ENCODE peak calls at places on chromosomes 11 and 22, in four cellular contexts. S is H1, O is AG10803, U is epithelial cell of proximal tubule. M is an unnamed sample.
A peak's percentile ranks its signal among the peaks of the same experiment; 100 is the strongest.

GRCh38 chr11:25211635-25212251 is 714.9 kb downstream of the LUZP2 start:
- DNase-seq in U (no peak), O (no peak), S (no peak), M (peak; percentile 19)

GRCh38 chr22:17871726-17872458 is 97.6 kb upstream of the BID start:
- DNase-seq in U (no peak), O (no peak), S (no peak), M (no peak)

GRCh38 chr22:46012182-46012880 is 35.4 kb upstream of the WNT7B start:
- DNase-seq in O (no peak), S (no peak), U (no peak), M (peak; percentile 88)

GRCh38 chr11:47130541-47130940 is 46.1 kb downstream of the ARFGAP2 start:
- DNase-seq in S (no peak), O (no peak), U (no peak), M (no peak)

GRCh38 chr11:69518081-69518950 is 36.9 kb downstream of the LINC01488 start:
- DNase-seq in O (peak; percentile 93), S (no peak), U (no peak), M (no peak)

GRCh38 chr11:119284344-119285157 is 32.4 kb downstream of the MCAM start:
- DNase-seq in O (peak; percentile 45), U (no peak), S (no peak), M (no peak)

GRCh38 chr11:98423933-98424332 is 596.8 kb upstream of the CNTN5 start:
- DNase-seq in O (no peak), S (no peak), U (no peak), M (no peak)

GRCh38 chr11:128462802-128463385 is 124.5 kb downstream of the ETS1 start:
- DNase-seq in S (no peak), U (no peak), O (no peak), M (no peak)

GRCh38 chr11:32290783-32291182 is 144.6 kb downstream of the WT1 start:
- DNase-seq in S (no peak), U (no peak), O (no peak), M (no peak)

GRCh38 chr11:47164321-47164720 is 12.4 kb downstream of the ARFGAP2 start:
- DNase-seq in S (no peak), U (no peak), O (no peak), M (no peak)

GRCh38 chr11:36186340-36186739 is 102.9 kb downstream of the COMMD9 start:
- DNase-seq in U (no peak), S (no peak), O (peak; percentile 79), M (no peak)

GRCh38 chr11:697028-697491 is 1.4 kb downstream of the TMEM80 start:
- DNase-seq in O (peak; percentile 95), U (peak; percentile 91), S (no peak), M (no peak)

GRCh38 chr22:26527574-26528465 is 15.5 kb upstream of the TFIP11 start:
- DNase-seq in U (no peak), S (no peak), O (no peak), M (no peak)

GRCh38 chr11:8087185-8087584 is 6.2 kb downstream of the TUB start:
- DNase-seq in O (no peak), U (no peak), S (no peak), M (no peak)

GRCh38 chr11:118602331-118602730 is 5.1 kb upstream of the PHLDB1 start:
- DNase-seq in O (no peak), S (no peak), U (no peak), M (no peak)

GRCh38 chr11:46278387-46279173 is 1.1 kb downstream of the CREB3L1 start:
- DNase-seq in O (peak; percentile 60), U (no peak), S (peak; percentile 92), M (no peak)

GRCh38 chr22:33841281-33842005 is 78.8 kb downstream of the LARGE1 start:
- DNase-seq in U (no peak), O (peak; percentile 44), S (no peak), M (no peak)

GRCh38 chr11:68358416-68358815 is 46.0 kb downstream of the LRP5 start:
- DNase-seq in U (peak; percentile 25), O (peak; percentile 25), S (no peak), M (no peak)

GRCh38 chr11:73869234-73869949 is 7.3 kb downstream of the COA4 start:
- DNase-seq in O (no peak), U (no peak), S (no peak), M (no peak)

GRCh38 chr11:61917043-61917356 is 366 bp downstream of the RAB3IL1 start:
- DNase-seq in S (no peak), U (no peak), O (no peak), M (peak; percentile 85)

GRCh38 chr11:57335343-57336110 is at the start of gene SSRP1:
- DNase-seq in S (peak; percentile 82), U (no peak), O (peak; percentile 85), M (no peak)
- TF ChIP-seq CTCF in S (no peak), U (no peak), O (no peak), M (peak; percentile 39)

DNA sequence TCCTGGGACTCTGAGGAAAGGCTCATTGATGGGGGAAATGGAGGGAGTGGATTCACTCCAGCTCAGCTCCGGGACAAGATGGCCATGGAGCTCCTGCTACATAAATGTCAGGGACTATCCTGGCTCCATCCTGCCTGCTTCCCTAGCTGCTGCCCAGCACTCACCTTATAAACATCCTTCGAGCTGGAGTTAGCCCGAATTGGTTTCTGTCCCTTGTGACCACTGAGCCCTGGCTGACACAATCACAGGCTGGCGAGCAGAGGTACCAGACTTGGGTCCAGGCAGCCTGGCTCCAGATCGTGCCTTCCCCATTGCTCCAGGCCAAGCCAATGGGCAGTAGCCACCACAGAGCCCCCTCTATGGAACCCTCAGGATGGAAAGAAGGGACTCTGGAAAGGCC is 77.6 kb downstream of the FDX1 start:
- DNase-seq in O (no peak), U (no peak), S (no peak), M (no peak)
- TF ChIP-seq CTCF in O (no peak), U (no peak), S (no peak), M (no peak)

GRCh38 chr22:31662668-31663037 is 638 bp upstream of the PISD start:
- DNase-seq in O (no peak), S (no peak), U (no peak), M (no peak)

GRCh38 chr22:31659246-31659645 is 2.8 kb downstream of the PISD start:
- DNase-seq in S (no peak), U (no peak), O (no peak), M (no peak)

GRCh38 chr22:31661851-31662667 is at the start of gene PISD:
- DNase-seq in U (peak; percentile 98), S (peak; percentile 99), O (peak; percentile 91), M (peak; percentile 97)
- TF ChIP-seq CTCF in U (no peak), S (no peak), O (no peak), M (no peak)

GRCh38 chr22:48531108-48531507 is 1296.6 kb downstream of the BRD1 start:
- DNase-seq in S (no peak), O (no peak), U (no peak), M (no peak)
- TF ChIP-seq CTCF in S (no peak), O (no peak), U (no peak), M (no peak)

DNA sequence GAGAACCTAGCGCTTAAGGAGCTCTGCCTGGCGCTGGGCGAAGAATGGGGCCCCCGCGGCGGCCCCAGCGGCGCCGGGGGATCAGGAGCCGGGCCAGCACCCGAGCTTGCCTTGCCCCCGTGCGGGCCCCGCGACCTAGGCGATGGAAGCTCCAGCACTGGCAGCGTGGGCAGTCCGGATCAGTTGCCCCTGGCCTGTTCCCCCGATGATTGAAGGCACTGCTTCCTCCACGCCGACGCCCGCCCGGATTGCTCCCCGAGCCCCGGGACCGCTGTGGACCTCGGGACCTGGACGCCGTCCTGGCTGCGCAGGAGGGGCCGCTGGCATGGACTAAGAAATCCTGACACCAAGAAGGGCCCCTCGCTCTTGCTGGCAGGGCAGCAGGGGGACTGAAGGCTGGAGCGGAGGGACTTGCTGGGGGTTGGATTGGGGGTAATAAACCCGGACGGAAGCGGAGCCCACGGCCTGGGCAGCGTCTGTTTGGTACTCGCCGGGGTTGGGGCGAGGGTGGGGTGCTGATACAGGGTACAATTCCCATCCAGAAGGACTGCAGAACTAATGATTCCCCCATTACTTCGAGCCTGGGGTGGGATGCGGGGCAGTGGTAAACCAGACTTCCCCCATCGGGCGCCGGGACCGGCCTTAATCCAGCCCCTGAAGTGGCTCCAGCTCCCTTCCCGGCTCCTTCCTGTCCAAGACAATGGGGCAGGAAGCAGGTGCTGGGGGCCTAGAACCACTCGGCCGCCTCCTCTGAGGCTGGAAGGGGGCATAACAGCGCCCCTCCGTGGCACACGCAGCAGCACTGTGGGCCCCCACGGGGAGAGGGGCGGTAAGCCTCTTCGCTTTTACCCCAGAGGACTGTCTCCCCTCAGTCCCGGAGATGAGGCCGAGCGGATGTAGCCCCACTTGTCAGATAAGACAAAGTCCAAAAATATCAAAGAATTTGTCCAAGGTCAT is 985 bp downstream of the CCDC85B start:
- DNase-seq in U (no peak), O (no peak), S (peak; percentile 72), M (no peak)
- TF ChIP-seq CTCF in U (no peak), O (peak; percentile 31), S (peak; percentile 49), M (peak; percentile 54)

GRCh38 chr11:126919147-126919823 is 81.3 kb downstream of the KIRREL3 start:
- DNase-seq in S (no peak), U (no peak), O (no peak), M (no peak)

GRCh38 chr11:126917531-126918204 is 82.9 kb downstream of the KIRREL3 start:
- DNase-seq in O (peak; percentile 100), S (no peak), U (peak; percentile 100), M (no peak)

GRCh38 chr11:126918556-126918955 is 82.0 kb downstream of the KIRREL3 start:
- DNase-seq in O (peak; percentile 89), U (no peak), S (no peak), M (no peak)

GRCh38 chr11:126924381-126924780 is 76.2 kb downstream of the KIRREL3 start:
- DNase-seq in S (no peak), U (no peak), O (no peak), M (no peak)

DNA sequence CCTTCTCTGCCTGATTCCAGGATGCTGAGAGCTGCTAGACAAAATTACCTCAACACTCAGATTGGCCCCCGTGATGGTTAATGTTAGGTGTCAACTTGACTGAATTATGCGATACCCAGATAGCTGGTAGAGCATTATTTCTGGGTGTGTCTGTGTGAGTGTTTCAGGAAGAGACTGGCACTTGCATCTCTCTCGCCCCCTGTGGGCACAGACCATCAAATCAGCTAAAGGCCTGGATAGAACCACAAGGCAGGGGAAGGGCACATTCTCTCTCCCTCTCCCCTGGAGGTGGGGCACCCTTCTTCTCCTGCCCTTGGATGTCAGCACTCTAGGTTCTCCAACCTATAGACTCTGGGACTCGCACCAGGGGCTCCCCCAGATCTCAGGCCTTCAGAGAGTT is 79.7 kb downstream of the KIRREL3 start:
- DNase-seq in U (no peak), O (no peak), S (peak; percentile 50), M (no peak)
- TF ChIP-seq CTCF in U (peak; percentile 31), O (no peak), S (peak; percentile 41), M (peak; percentile 12)

GRCh38 chr11:115926601-115927000 is 422.4 kb upstream of the CADM1 start:
- DNase-seq in U (no peak), S (no peak), O (no peak), M (no peak)
- TF ChIP-seq CTCF in U (no peak), S (no peak), O (no peak), M (no peak)

DNA sequence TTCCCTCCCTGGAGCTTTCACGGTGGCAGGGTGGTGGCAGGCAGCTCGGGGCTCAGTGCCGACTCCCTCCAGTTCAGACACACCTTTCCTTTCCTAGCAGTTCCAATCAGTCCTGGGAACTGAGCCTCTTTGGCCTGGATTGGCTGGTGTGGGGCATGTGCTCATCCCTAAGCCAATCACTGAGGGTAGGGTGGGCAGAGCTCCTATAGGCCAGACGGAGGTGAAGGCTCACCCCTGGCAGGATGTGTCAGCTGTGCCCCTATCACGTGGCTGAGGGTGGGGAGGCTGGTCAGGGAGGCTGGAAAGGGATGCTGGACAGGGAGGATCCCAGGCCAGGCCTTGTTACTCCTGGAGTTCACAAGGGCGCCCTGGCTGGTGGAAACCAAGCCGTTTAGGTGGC is 40.2 kb downstream of the CACNA1I start:
- DNase-seq in S (no peak), U (no peak), O (no peak), M (no peak)
- TF ChIP-seq CTCF in S (no peak), U (no peak), O (no peak), M (no peak)